ENCODE peak calls at places on chromosomes 11 and 22, in eight cellular contexts. T is OCI-LY7, Y is PC-3, K is HCT116, Q is GM23338, O is PC-9, X is MM.1S, J is hepatocyte. L is an unnamed sample.
A peak's percentile ranks its signal among the peaks of the same experiment; 100 is the strongest.

GRCh38 chr11:45273509-45273908 is 12.6 kb downstream of the SYT13 start:
- DNase-seq in T (no peak), Y (no peak), K (no peak), Q (no peak), O (no peak), X (no peak), J (no peak), L (no peak)

GRCh38 chr11:107916671-107917241 is 11.5 kb upstream of the RAB39A start:
- DNase-seq in T (peak; percentile 40), Y (peak; percentile 57), K (no peak), Q (peak; percentile 73), O (no peak), X (no peak), J (peak; percentile 46), L (peak; percentile 40)

GRCh38 chr22:35381424-35381772 is 502 bp downstream of the HMOX1 start:
- DNase-seq in T (no peak), Y (no peak), K (no peak), Q (no peak), O (no peak), X (peak; percentile 35), J (peak; percentile 15), L (no peak)

GRCh38 chr11:124837491-124837856 is 27.8 kb upstream of the ROBO3 start:
- DNase-seq in T (peak; percentile 82), Y (peak; percentile 93), K (peak; percentile 72), Q (peak; percentile 88), O (peak; percentile 68), X (peak; percentile 61), J (peak; percentile 77), L (peak; percentile 91)

GRCh38 chr11:11968511-11969280 is 39.7 kb downstream of the DKK3 start:
- DNase-seq in T (no peak), Y (no peak), K (no peak), Q (no peak), O (no peak), X (no peak), J (no peak), L (peak; percentile 82)

GRCh38 chr11:95387319-95387718 is 156.3 kb upstream of the SESN3 start:
- DNase-seq in T (no peak), Y (no peak), K (no peak), Q (no peak), O (no peak), X (no peak), J (no peak), L (no peak)

GRCh38 chr11:70862093-70862492 is 390.3 kb downstream of the SHANK2 start:
- DNase-seq in T (no peak), Y (no peak), K (no peak), Q (no peak), O (no peak), X (no peak), J (no peak), L (no peak)

GRCh38 chr11:35031869-35032268 is 107.1 kb upstream of the CD44 start:
- DNase-seq in T (no peak), Y (peak; percentile 92), K (no peak), Q (no peak), O (peak; percentile 90), X (no peak), J (no peak), L (peak; percentile 79)

GRCh38 chr22:42286205-42286604 is 15.8 kb upstream of the TCF20 start:
- DNase-seq in T (peak; percentile 72), Y (no peak), K (no peak), Q (no peak), O (no peak), X (peak; percentile 40), J (no peak), L (no peak)

GRCh38 chr11:11036185-11037161 is 178.6 kb upstream of the ZBED5 start:
- DNase-seq in T (peak; percentile 76), Y (peak; percentile 66), K (peak; percentile 64), Q (peak; percentile 94), O (no peak), X (peak; percentile 82), J (peak; percentile 91), L (peak; percentile 77)

GRCh38 chr22:46394622-46395021 is 59.1 kb downstream of the TRMU start:
- DNase-seq in T (no peak), Y (no peak), K (no peak), Q (no peak), O (no peak), X (no peak), J (no peak), L (no peak)

GRCh38 chr11:86800076-86800955 is at the start of gene PRSS23:
- DNase-seq in T (no peak), Y (peak; percentile 78), K (no peak), Q (peak; percentile 67), O (peak; percentile 67), X (peak; percentile 71), J (peak; percentile 87), L (peak; percentile 84)

GRCh38 chr22:29148826-29149225 is 56.9 kb upstream of the EMID1 start:
- DNase-seq in T (no peak), Y (no peak), K (no peak), Q (no peak), O (no peak), X (no peak), J (no peak), L (no peak)

GRCh38 chr11:3382613-3383275 is 3.8 kb upstream of the ZNF195 start:
- DNase-seq in T (no peak), Y (no peak), K (no peak), Q (no peak), O (no peak), X (no peak), J (no peak), L (no peak)

GRCh38 chr11:128415539-128415938 is 171.8 kb downstream of the ETS1 start:
- DNase-seq in T (no peak), Y (no peak), K (no peak), Q (no peak), O (no peak), X (peak; percentile 68), J (no peak), L (no peak)

GRCh38 chr11:95363710-95364109 is 132.7 kb upstream of the SESN3 start:
- DNase-seq in T (no peak), Y (no peak), K (no peak), Q (peak; percentile 77), O (no peak), X (no peak), J (no peak), L (no peak)

GRCh38 chr11:18330921-18331320 is 8.6 kb downstream of the GTF2H1 start:
- DNase-seq in T (no peak), Y (no peak), K (no peak), Q (no peak), O (no peak), X (no peak), J (no peak), L (no peak)
- H3K9me2 ChIP-seq in T (no peaks in the 10 kb centered on the region), Y (no peaks in the 10 kb centered on the region), K (no peaks in the 10 kb centered on the region), Q (no peaks in the 10 kb centered on the region), O (no peaks in the 10 kb centered on the region), X (no peaks in the 10 kb centered on the region), J (no peaks in the 10 kb centered on the region), L (no peaks in the 10 kb centered on the region)

DNA sequence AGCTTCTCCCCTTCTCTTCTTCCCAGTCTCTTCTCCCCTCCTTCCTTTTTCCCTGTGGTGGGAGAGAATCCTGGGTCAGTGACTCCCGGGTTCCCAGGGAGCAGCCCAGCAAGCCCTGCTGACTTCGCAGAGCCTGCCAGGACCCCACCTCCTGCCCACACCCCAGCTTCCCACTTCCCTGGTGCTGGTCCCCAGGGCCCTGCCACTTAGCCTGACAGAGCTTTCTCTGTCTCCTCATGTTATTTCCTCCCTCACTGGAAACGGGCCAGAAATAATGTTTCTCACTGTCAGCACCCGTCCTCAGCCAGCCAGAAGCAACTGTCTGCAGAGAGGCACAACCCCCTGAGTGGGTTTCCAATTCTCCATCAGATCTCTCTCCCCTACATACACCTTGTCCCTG is 27.1 kb downstream of the C11orf96 start:
- DNase-seq in T (no peak), Y (no peak), K (no peak), Q (no peak), O (no peak), X (no peak), J (no peak), L (peak; percentile 51)
- H3K9me2 ChIP-seq in T (no peaks in the 10 kb centered on the region), Y (no peaks in the 10 kb centered on the region), K (no peaks in the 10 kb centered on the region), Q (no peaks in the 10 kb centered on the region), O (no peaks in the 10 kb centered on the region), X (no peaks in the 10 kb centered on the region), J (no peaks in the 10 kb centered on the region), L (no peaks in the 10 kb centered on the region)

DNA sequence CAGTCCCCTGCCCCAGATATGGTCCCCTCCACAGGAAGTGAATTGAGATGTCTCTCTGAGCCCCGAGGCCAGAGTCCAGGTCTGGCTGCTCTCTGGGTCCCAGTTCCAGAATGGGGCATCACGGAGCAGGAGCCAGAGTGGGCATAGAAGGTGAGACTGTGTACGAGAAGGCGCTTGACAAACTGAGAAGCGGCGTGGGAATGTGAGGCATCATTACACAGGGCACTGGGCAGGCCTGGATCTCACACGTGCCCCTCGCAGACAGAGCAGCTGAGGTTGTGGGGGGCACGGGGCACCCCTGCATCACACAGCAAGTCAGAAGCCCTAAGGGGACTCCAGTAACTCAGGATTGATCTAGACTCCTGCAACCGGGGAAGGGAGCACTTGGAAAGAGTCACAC is 9.2 kb downstream of the STARD10 start:
- DNase-seq in T (no peak), Y (no peak), K (no peak), Q (no peak), O (no peak), X (no peak), J (no peak), L (no peak)
- H3K9me2 ChIP-seq in T (no peaks in the 10 kb centered on the region), Y (no peaks in the 10 kb centered on the region), K (no peaks in the 10 kb centered on the region), Q (no peaks in the 10 kb centered on the region), O (no peaks in the 10 kb centered on the region), X (no peaks in the 10 kb centered on the region), J (no peaks in the 10 kb centered on the region), L (no peaks in the 10 kb centered on the region)

DNA sequence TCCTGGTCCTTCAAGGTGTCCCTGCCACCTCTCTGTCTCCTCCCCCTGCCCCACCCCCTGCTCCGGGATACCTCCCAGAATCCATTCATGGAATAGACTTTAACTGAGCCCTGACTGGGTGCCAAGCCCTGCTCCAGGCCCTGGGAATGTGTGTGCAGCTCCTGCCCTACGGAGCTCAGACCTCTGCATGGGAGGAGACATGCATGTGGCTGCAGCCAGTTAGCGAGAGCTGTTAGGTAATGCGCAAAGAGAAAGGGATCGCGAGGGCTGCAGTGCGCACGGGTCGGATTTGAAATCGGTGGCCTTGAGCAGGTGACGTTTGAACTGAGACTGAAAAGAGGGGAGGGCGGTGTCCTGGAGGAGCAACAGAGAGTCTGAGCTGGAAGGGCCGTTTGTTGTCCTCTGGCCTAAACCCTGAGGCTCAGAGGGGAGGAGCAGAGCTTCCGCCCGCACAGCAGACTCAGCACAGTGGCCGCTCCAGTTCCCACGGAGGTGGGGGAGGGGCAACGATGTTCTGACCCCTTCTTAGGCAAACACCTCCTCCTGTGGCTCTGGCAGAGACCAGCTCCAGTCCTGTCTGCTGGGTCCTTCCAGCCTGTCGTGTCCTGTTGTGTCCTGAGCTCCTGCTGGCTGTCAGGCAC is 19.8 kb upstream of the LRRC10B start:
- DNase-seq in T (no peak), Y (peak; percentile 90), K (no peak), Q (peak; percentile 68), O (peak; percentile 95), X (no peak), J (peak; percentile 77), L (peak; percentile 38)
- H3K9me2 ChIP-seq in T (no peaks in the 10 kb centered on the region), Y (no peaks in the 10 kb centered on the region), K (no peaks in the 10 kb centered on the region), Q (no peaks in the 10 kb centered on the region), O (no peaks in the 10 kb centered on the region), X (no peaks in the 10 kb centered on the region), J (no peaks in the 10 kb centered on the region), L (no peaks in the 10 kb centered on the region)

L was measured in GM23248.